ENCODE peak calls at places on chromosomes 16 and 17, in seven cellular contexts. H is GM23338, S is cardiac fibroblast, V is IMR-90, B is mesothelial cell of epicardium, D is GM06990, E is right atrium auricular region. G is an unnamed sample.

GRCh38 chr17:56973520-56973919 is 4.4 kb upstream of the SCPEP1 start:
- DNase-seq in H (no peak), S (peak), V (peak), B (no peak), D (no peak), E (no peak), G (peak)

GRCh38 chr17:19306160-19307111 is 56.1 kb downstream of the B9D1 start:
- DNase-seq in H (no peak), S (peak), V (no peak), B (no peak), D (peak), E (no peak), G (no peak)

GRCh38 chr16:67170168-67170947 is at the start of gene NOL3:
- DNase-seq in H (peak), S (peak), V (peak), B (no peak), D (peak), E (peak), G (peak)

GRCh38 chr16:11088432-11088794 is 144.0 kb downstream of the CLEC16A start:
- DNase-seq in H (no peak), S (no peak), V (no peak), B (no peak), D (no peak), E (no peak), G (no peak)

GRCh38 chr16:46629331-46629843 is 8.2 kb upstream of the SHCBP1 start:
- DNase-seq in H (peak), S (peak), V (peak), B (no peak), D (no peak), E (no peak), G (peak)

GRCh38 chr17:81553616-81554181 is 1.5 kb upstream of the FAAP100 start:
- DNase-seq in H (no peak), S (peak), V (peak), B (no peak), D (no peak), E (no peak), G (peak)

GRCh38 chr16:58843675-58844074 is 109.6 kb upstream of the GOT2 start:
- DNase-seq in H (peak), S (peak), V (peak), B (no peak), D (no peak), E (no peak), G (peak)

GRCh38 chr16:14427371-14427948 is 202.6 kb downstream of the PARN start:
- DNase-seq in H (no peak), S (peak), V (peak), B (no peak), D (no peak), E (no peak), G (peak)

GRCh38 chr17:2049333-2050245 is 5.3 kb upstream of the HIC1 start:
- DNase-seq in H (peak), S (peak), V (peak), B (peak), D (peak), E (peak), G (peak)

GRCh38 chr17:42287305-42288077 is 807 bp upstream of the STAT5A start:
- DNase-seq in H (peak), S (no peak), V (no peak), B (no peak), D (peak), E (peak), G (peak)

GRCh38 chr16:75105306-75106061 is 11.1 kb downstream of the LDHD start:
- DNase-seq in H (no peak), S (no peak), V (peak), B (no peak), D (no peak), E (no peak), G (peak)

GRCh38 chr16:47732122-47732805 is 271.1 kb downstream of the PHKB start:
- DNase-seq in H (peak), S (peak), V (peak), B (no peak), D (no peak), E (no peak), G (peak)

GRCh38 chr17:12546983-12547382 is 118.7 kb upstream of the MYOCD start:
- DNase-seq in H (no peak), S (no peak), V (no peak), B (no peak), D (no peak), E (no peak), G (no peak)

GRCh38 chr16:83715217-83715920 is 92.4 kb upstream of the HSBP1 start:
- DNase-seq in H (no peak), S (no peak), V (no peak), B (no peak), D (no peak), E (no peak), G (no peak)

GRCh38 chr17:78144146-78144719 is 2.0 kb upstream of the C17orf99 start:
- DNase-seq in H (no peak), S (peak), V (peak), B (peak), D (peak), E (peak), G (peak)
- TF ChIP-seq CTCF in H (no peak), S (no peak), V (peak), B (no peak), D (no peak), E (no peak), G (no peak)

GRCh38 chr17:68511671-68512246 is 471 bp upstream of the PRKAR1A start:
- DNase-seq in H (peak), S (peak), V (peak), B (peak), D (peak), E (peak), G (peak)

GRCh38 chr17:68512247-68512966 is at the start of gene PRKAR1A:
- DNase-seq in H (peak), S (peak), V (peak), B (peak), D (peak), E (peak), G (peak)

GRCh38 chr17:68512967-68513474 is 791 bp downstream of the PRKAR1A start:
- DNase-seq in H (peak), S (peak), V (peak), B (peak), D (no peak), E (peak), G (no peak)

GRCh38 chr17:68509151-68510057 is 2.8 kb upstream of the PRKAR1A start:
- DNase-seq in H (no peak), S (no peak), V (no peak), B (no peak), D (no peak), E (no peak), G (no peak)

DNA sequence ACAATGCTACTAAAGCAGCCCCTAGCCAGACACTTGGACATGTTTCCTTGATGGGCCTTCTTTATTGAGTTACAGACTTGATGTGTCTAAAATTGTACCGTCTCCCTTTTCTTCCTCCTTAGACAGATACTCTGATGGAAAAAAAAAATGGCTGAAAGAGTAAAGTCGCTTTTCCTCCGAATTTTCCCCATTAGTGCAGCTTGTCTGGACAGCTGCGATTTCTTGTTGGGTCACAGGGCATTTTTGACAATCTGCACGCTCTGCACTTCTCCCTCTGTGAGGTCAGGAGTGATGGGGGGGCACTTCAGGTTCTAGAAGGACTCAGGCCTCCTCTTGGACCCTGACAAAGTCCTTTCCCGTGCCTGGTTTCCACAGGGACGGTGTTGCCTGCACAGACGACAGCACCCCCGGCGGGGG is 968 bp upstream of the PRKAR1A start:
- DNase-seq in H (no peak), S (no peak), V (no peak), B (no peak), D (no peak), E (peak), G (no peak)
- TF ChIP-seq CTCF in H (no peak), S (no peak), V (no peak), B (no peak), D (peak), E (no peak), G (peak)

GRCh38 chr16:56793504-56793903 is 63.6 kb downstream of the NUP93 start:
- DNase-seq in H (peak), S (peak), V (peak), B (no peak), D (no peak), E (no peak), G (peak)
- TF ChIP-seq CTCF in H (peak), S (peak), V (peak), B (no peak), D (peak), E (peak), G (peak)

DNA sequence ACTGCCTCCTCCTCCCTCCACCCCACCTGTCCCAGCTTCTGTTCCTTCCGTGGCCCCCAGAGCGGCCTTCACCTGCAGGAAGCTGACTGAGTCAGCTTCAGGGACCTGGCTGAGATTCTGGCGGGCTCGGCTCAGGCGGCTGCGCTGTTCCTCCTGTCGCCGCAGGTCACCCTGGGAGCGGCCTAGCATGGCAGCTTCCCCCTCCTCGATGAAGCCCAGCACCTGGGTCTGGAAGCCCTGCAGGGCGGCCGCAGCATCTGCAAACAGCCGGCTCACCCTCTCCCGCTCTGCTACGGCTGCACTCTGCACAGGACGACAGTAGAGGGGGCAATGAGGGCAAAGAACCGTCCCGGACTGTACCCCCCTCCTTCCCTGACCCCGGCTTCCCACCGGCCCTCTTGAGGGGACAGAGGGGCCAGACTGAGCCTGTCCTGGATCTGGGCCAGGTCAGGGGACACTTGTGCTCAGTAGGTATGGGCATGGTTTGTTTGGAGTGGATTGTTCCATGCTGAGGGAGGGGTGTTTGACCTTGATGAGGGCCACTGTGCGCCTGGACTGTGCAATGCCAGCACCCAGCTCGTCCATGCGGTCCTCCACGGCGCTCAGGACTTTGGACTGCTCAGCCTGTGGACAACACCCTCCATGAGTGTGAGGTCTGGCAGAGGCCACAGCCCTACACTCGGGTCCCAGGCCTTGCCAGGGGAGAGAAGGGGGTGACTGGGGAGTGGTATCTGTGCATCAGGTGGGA is 2.0 kb downstream of the TRIM47 start:
- DNase-seq in H (peak), S (no peak), V (no peak), B (no peak), D (peak), E (no peak), G (no peak)
- TF ChIP-seq CTCF in H (peak), S (no peak), V (peak), B (no peak), D (peak), E (no peak), G (no peak)

GRCh38 chr17:75260679-75261335 is 599 bp downstream of the GGA3 start:
- DNase-seq in H (peak), S (peak), V (peak), B (no peak), D (no peak), E (no peak), G (no peak)
- TF ChIP-seq CTCF in H (no peak), S (no peak), V (no peak), B (no peak), D (peak), E (peak), G (no peak)

GRCh38 chr16:81837312-81837748 is 58.2 kb downstream of the PLCG2 start:
- DNase-seq in H (no peak), S (no peak), V (no peak), B (no peak), D (peak), E (no peak), G (no peak)

GRCh38 chr16:81843243-81843582 is 64.1 kb downstream of the PLCG2 start:
- DNase-seq in H (no peak), S (peak), V (no peak), B (no peak), D (no peak), E (no peak), G (no peak)

GRCh38 chr16:81842564-81843242 is 63.6 kb downstream of the PLCG2 start:
- DNase-seq in H (peak), S (no peak), V (no peak), B (no peak), D (no peak), E (no peak), G (no peak)

GRCh38 chr16:81838794-81839193 is 59.7 kb downstream of the PLCG2 start:
- DNase-seq in H (no peak), S (peak), V (peak), B (no peak), D (peak), E (no peak), G (peak)

GRCh38 chr16:81841709-81842108 is 62.6 kb downstream of the PLCG2 start:
- DNase-seq in H (no peak), S (no peak), V (no peak), B (no peak), D (peak), E (no peak), G (no peak)
- TF ChIP-seq CTCF in H (no peak), S (no peak), V (no peak), B (no peak), D (no peak), E (no peak), G (no peak)

DNA sequence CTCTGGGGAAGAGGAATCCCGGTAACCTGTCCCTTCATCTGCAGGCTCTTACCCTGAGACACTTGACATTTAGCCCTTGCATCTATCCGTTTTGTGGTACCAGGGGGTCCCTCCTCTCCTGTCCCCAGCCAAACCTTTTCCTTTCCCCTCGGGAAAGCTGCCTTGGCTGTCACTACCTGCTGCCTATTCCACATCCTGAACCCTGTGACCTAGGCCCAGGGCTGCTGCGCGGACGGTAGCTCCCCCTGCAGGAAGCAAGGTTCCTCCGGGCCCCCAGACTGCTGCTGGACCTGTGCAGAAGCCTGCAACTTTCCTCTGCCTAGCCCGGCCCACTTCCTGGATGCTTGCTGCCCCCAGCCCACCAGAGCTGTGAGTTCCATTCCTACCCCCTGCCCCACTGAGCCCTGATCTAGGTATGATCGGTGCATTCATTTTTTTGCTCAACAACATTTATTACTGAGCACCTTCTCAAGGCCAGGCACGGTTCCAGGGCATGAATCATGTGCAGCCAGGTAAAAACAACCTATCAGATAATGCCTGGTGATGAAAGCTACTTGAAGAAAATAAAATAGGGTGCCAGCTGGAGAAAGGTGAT is 10.5 kb upstream of the ALDOA start:
- DNase-seq in H (peak), S (no peak), V (no peak), B (no peak), D (peak), E (no peak), G (no peak)
- TF ChIP-seq CTCF in H (peak), S (peak), V (peak), B (peak), D (peak), E (peak), G (peak)

GRCh38 chr17:28727727-28728363 is 743 bp upstream of the NEK8 start:
- DNase-seq in H (peak), S (peak), V (peak), B (peak), D (peak), E (no peak), G (peak)
- TF ChIP-seq CTCF in H (peak), S (peak), V (peak), B (peak), D (peak), E (peak), G (peak)

GRCh38 chr17:41107941-41108445 is 2.8 kb downstream of the KRTAP4-9 start:
- DNase-seq in H (no peak), S (no peak), V (peak), B (no peak), D (no peak), E (no peak), G (no peak)
- TF ChIP-seq CTCF in H (no peak), S (no peak), V (no peak), B (no peak), D (no peak), E (no peak), G (no peak)

G was measured in foreskin fibroblast.